ENCODE peak calls at places on chromosomes 11 and 22, in five cellular contexts. V is IMR-90, N is H1, I is H9, G is mesenchymal stem cell. O is an unnamed sample.

GRCh38 chr11:12981879-12982531 is 27.1 kb upstream of the RASSF10 start:
- DNase-seq in N (no peak), I (no peak), V (peak), G (no peak), O (no peak)

GRCh38 chr11:34271727-34272126 is 86.1 kb downstream of the ABTB2 start:
- DNase-seq in N (no peak), I (no peak), V (no peak), G (no peak), O (no peak)

GRCh38 chr11:95453616-95454118 is 222.7 kb upstream of the SESN3 start:
- DNase-seq in G (no peak), N (no peak), I (no peak), V (no peak), O (no peak)

GRCh38 chr11:123549901-123550619 is 104.4 kb downstream of the SCN3B start:
- DNase-seq in G (no peak), V (peak), I (no peak), N (no peak), O (no peak)

GRCh38 chr11:16820324-16821092 is 82.1 kb downstream of the C11orf58 start:
- DNase-seq in G (peak), N (peak), I (peak), V (peak), O (peak)

GRCh38 chr11:8732748-8733241 is 50.2 kb downstream of the RPL27A start:
- DNase-seq in I (no peak), G (peak), N (no peak), V (peak), O (no peak)

GRCh38 chr11:31966846-31967245 is 124.0 kb upstream of the RCN1 start:
- DNase-seq in V (no peak), I (no peak), N (no peak), G (no peak), O (no peak)

GRCh38 chr22:48098936-48099245 is 1336.4 kb downstream of the TBC1D22A start:
- DNase-seq in G (no peak), N (no peak), V (no peak), I (peak), O (no peak)

GRCh38 chr11:113587318-113587739 is 112.1 kb upstream of the DRD2 start:
- DNase-seq in N (no peak), I (no peak), G (no peak), V (peak), O (no peak)

GRCh38 chr22:23815781-23816551 is 22.8 kb downstream of the DERL3 start:
- DNase-seq in G (no peak), I (no peak), V (no peak), N (no peak), O (peak)

GRCh38 chr22:49928571-49929552 is 10.4 kb downstream of the CRELD2 start:
- DNase-seq in N (no peak), V (no peak), I (no peak), G (no peak), O (no peak)

GRCh38 chr11:127454856-127455255 is 454.3 kb upstream of the KIRREL3 start:
- DNase-seq in G (no peak), N (no peak), V (no peak), I (no peak), O (no peak)

GRCh38 chr11:128892866-128893565 is 1.9 kb downstream of the KCNJ5 start:
- DNase-seq in I (no peak), V (no peak), G (no peak), N (no peak), O (peak)

GRCh38 chr11:116114198-116114651 is 610.0 kb upstream of the CADM1 start:
- DNase-seq in V (no peak), G (no peak), I (no peak), N (no peak), O (no peak)

GRCh38 chr11:15453211-15453715 is 338.5 kb downstream of the INSC start:
- DNase-seq in I (no peak), N (no peak), V (no peak), G (no peak), O (no peak)

GRCh38 chr22:48089601-48090331 is 1327.3 kb downstream of the TBC1D22A start:
- DNase-seq in V (no peak), I (no peak), N (no peak), G (no peak), O (no peak)

GRCh38 chr11:62688481-62688880 is 849 bp downstream of the LRRN4CL start:
- DNase-seq in G (no peak), N (no peak), I (no peak), V (no peak), O (no peak)

GRCh38 chr11:126416542-126417090 is 61.1 kb downstream of the ST3GAL4 start:
- DNase-seq in V (peak), I (peak), G (peak), N (peak), O (peak)

GRCh38 chr22:29167032-29167911 is 38.4 kb upstream of the EMID1 start:
- DNase-seq in N (no peak), G (no peak), I (no peak), V (no peak), O (peak)

GRCh38 chr22:26321469-26321913 is 107.6 kb upstream of the ASPHD2 start:
- DNase-seq in I (no peak), V (peak), G (peak), N (no peak), O (peak)

GRCh38 chr11:130778026-130778425 is 138.3 kb downstream of the SNX19 start:
- DNase-seq in V (no peak), N (no peak), I (no peak), G (no peak), O (no peak)
- H3K4ac ChIP-seq in V (no peak), N (no peak), I (no peak), G (no peak), O (no peak)

GRCh38 chr22:32534252-32535215 is 59.9 kb downstream of the FBXO7 start:
- DNase-seq in G (peak), I (no peak), N (no peak), V (no peak), O (peak)

GRCh38 chr22:32535531-32536190 is 61.0 kb downstream of the FBXO7 start:
- DNase-seq in I (no peak), V (no peak), N (no peak), G (no peak), O (no peak)

GRCh38 chr22:32532819-32533128 is 58.2 kb downstream of the FBXO7 start:
- DNase-seq in I (no peak), G (no peak), N (no peak), V (no peak), O (no peak)

GRCh38 chr22:32531955-32532818 is 57.6 kb downstream of the FBXO7 start:
- DNase-seq in G (peak), N (peak), V (peak), I (peak), O (peak)

GRCh38 chr22:32533265-32534068 is 58.9 kb downstream of the FBXO7 start:
- DNase-seq in V (peak), G (peak), I (no peak), N (no peak), O (peak)
- H4K91ac ChIP-seq in V (peak), G (peak), I (no peak), N (no peak), O (peak)

GRCh38 chr11:57072640-57073039 is 83.9 kb downstream of the OR5AK2 start:
- DNase-seq in G (peak), V (peak), N (no peak), I (no peak), O (peak)
- H3K27ac ChIP-seq in G (no peak), V (no peak), N (no peak), I (no peak), O (no peak)

GRCh38 chr11:68056317-68057285 is 17.8 kb downstream of the TCIRG1 start:
- DNase-seq in I (no peak), N (no peak), G (no peak), V (no peak), O (peak)

GRCh38 chr11:68052137-68052873 is 13.5 kb downstream of the TCIRG1 start:
- DNase-seq in N (no peak), V (no peak), G (no peak), I (peak), O (no peak)

GRCh38 chr11:68053981-68054812 is 15.4 kb downstream of the TCIRG1 start:
- DNase-seq in I (no peak), V (no peak), N (no peak), G (no peak), O (no peak)

GRCh38 chr11:68053117-68053516 is 14.3 kb downstream of the TCIRG1 start:
- DNase-seq in V (no peak), I (peak), G (peak), N (no peak), O (no peak)

GRCh38 chr11:68057807-68058206 is 19.0 kb downstream of the TCIRG1 start:
- DNase-seq in N (no peak), V (no peak), I (no peak), G (no peak), O (no peak)
- H3K4ac ChIP-seq in N (no peak), V (no peak), I (no peak), G (no peak), O (no peak)

DNA sequence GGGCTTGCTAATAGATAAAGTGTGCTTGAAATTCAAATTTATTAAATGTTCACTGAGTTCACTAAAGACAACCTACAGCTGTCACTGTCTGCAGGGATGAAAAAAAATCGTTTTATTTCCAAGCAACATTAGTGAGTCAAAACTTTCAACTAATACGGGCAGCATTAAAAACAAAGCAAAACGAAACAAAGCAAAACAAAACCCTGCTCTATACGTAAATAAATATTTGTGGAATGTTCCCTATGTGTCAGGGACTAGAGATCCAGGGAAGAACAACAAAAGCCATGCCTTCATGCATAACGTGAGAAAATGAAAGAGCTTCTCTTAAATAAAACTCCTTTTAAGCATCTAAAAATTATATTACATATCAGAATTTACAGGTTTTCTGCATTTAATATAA is 553 bp downstream of the NAALAD2 start:
- DNase-seq in I (no peak), G (no peak), V (no peak), N (no peak), O (peak)
- H4K91ac ChIP-seq in I (no peak), G (no peak), V (no peak), N (no peak), O (no peak)

GRCh38 chr11:1738380-1738779 is 12.0 kb downstream of the IFITM10 start:
- DNase-seq in N (no peak), I (no peak), G (no peak), V (no peak), O (no peak)
- H3K27ac ChIP-seq in N (no peak), I (no peak), G (no peak), V (no peak), O (no peak)

GRCh38 chr22:38056969-38057841 is at the start of gene PICK1:
- DNase-seq in G (peak), I (peak), V (peak), N (peak), O (peak)

GRCh38 chr22:38049812-38050619 is 7.2 kb upstream of the PICK1 start:
- DNase-seq in I (no peak), G (no peak), V (no peak), N (no peak), O (no peak)

GRCh38 chr22:38051261-38051660 is 5.9 kb upstream of the PICK1 start:
- DNase-seq in V (no peak), I (no peak), N (no peak), G (no peak), O (no peak)

GRCh38 chr22:38050720-38051119 is 6.5 kb upstream of the PICK1 start:
- DNase-seq in N (no peak), V (no peak), G (no peak), I (no peak), O (no peak)

DNA sequence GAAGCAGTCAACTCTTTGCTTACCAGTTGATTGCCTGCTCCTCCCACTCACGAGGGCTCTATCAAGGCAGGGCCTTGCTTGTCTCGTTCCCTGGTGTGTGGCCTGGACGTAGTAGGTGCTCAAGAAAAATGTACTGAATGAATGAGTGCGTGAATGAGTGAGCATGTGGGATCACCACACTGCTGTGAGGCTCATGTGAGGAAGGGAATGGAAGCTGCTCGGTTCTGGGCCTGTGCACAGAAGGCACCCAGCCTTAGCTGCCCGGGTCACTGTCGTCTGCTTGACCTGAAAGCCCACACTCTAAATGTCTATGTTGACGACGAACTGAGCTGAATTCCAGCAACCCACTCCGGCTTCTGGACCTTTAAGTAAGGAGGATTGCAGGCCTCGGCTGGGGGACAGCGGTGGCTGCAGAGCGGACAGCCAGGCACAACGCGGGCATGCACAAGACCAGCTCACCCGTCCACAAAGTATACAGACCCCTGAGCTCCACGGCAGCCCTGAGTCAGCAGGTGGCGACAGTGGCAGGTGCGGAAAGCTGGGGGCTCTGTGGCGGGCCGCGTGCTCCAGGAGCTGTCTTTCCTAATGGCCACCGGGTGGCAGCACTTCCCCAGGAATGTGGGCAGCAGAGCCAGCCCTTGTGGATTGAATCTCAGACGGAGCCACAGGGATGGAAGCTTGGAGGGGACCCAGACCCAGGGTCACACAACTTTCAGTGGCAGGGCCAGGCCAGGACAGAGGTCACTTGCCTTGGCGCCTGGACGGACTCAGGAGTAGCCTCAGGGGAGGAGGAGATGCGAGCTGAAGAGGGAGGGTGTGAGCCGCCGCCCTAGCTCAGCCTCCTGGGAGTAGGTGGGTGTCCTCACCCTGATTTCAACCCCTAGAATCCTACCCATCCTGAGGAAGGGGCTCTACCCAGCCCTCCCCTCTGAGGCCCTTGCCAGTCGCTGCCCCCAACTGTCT is 5.0 kb upstream of the PICK1 start:
- DNase-seq in N (peak), I (peak), V (peak), G (peak), O (peak)
- H3K4ac ChIP-seq in N (peak), I (no peak), V (peak), G (no peak), O (no peak)

GRCh38 chr11:65946655-65947054 is 1.4 kb downstream of the TSGA10IP start:
- DNase-seq in G (no peak), I (no peak), N (peak), V (no peak), O (no peak)
- H4K91ac ChIP-seq in G (no peak), I (peak), N (no peak), V (no peak), O (no peak)

GRCh38 chr22:45917700-45918454 is 59.1 kb downstream of the WNT7B start:
- DNase-seq in G (no peak), V (no peak), N (no peak), I (no peak), O (no peak)
- H3K27ac ChIP-seq in G (no peak), V (no peak), N (no peak), I (no peak), O (no peak)

GRCh38 chr22:41302016-41302767 is 867 bp downstream of the ZC3H7B start:
- DNase-seq in I (no peak), G (peak), V (no peak), N (peak), O (no peak)
- H3K4ac ChIP-seq in I (no peak), G (peak), V (peak), N (no peak), O (peak)

O was measured in trophoblast cell.